ENCODE peak calls at places on chromosome 6, in ten cellular contexts. A is heart left ventricle; E is non-pigmented ciliary epithelial cell; T is hepatocyte; G is body of pancreas; L is HTR-8/SVneo; H is HFFc6; I is NCI-H345; U is naive thymus-derived CD8-positive, alpha-beta T cell; M is neuronal stem cell. J is an unnamed sample.
A peak's percentile ranks its signal among the peaks of the same experiment; 100 is the strongest.

GRCh38 chr6:12577124-12577845 is 139.3 kb upstream of the PHACTR1 start:
- DNase-seq in M (no peak), E (no peak), A (no peak), U (no peak), T (peak; percentile 46), I (no peak), G (no peak), H (no peak), L (no peak), J (no peak)

GRCh38 chr6:40710626-40711354 is 123.6 kb upstream of the LRFN2 start:
- DNase-seq in E (no peak), T (no peak), U (no peak), M (no peak), L (no peak), I (peak; percentile 64), A (no peak), G (no peak), H (no peak), J (no peak)

GRCh38 chr6:69632932-69633331 is 163.9 kb downstream of the LMBRD1 start:
- DNase-seq in M (no peak), U (no peak), I (no peak), T (no peak), H (no peak), A (no peak), L (no peak), G (no peak), E (no peak), J (no peak)

GRCh38 chr6:34601706-34602105 is 45.6 kb upstream of the SPDEF start:
- DNase-seq in I (peak; percentile 91), H (no peak), E (no peak), A (no peak), U (no peak), G (no peak), T (no peak), L (no peak), M (no peak), J (no peak)

GRCh38 chr6:43669922-43670622 is 17.5 kb downstream of the MRPS18A start:
- DNase-seq in U (no peak), M (peak; percentile 43), L (no peak), I (no peak), G (no peak), E (no peak), A (no peak), T (peak; percentile 40), H (no peak), J (peak; percentile 80)

GRCh38 chr6:13998356-13998755 is 73.6 kb downstream of the RNF182 start:
- DNase-seq in L (no peak), I (no peak), A (no peak), U (no peak), T (no peak), G (no peak), H (no peak), E (no peak), M (no peak), J (no peak)

GRCh38 chr6:164085552-164086325 is 671.2 kb downstream of the QKI start:
- DNase-seq in I (no peak), A (peak; percentile 85), U (no peak), H (no peak), E (no peak), M (peak; percentile 68), G (peak; percentile 42), L (no peak), T (no peak), J (no peak)

GRCh38 chr6:3571836-3572235 is 115.0 kb upstream of the SLC22A23 start:
- DNase-seq in M (no peak), A (no peak), E (no peak), H (no peak), G (no peak), L (no peak), T (no peak), U (no peak), I (no peak), J (no peak)

GRCh38 chr6:24323632-24324337 is 34.1 kb downstream of the DCDC2 start:
- DNase-seq in H (no peak), M (peak; percentile 9), A (no peak), U (no peak), G (no peak), L (no peak), T (no peak), E (peak; percentile 52), I (no peak), J (no peak)

GRCh38 chr6:130826442-130827246 is 562 bp upstream of the SMLR1 start:
- DNase-seq in L (no peak), T (no peak), I (no peak), G (no peak), M (no peak), A (no peak), U (no peak), E (no peak), H (no peak), J (no peak)

GRCh38 chr6:408599-409102 is 17.1 kb downstream of the IRF4 start:
- DNase-seq in U (no peak), I (no peak), E (no peak), G (peak; percentile 43), M (peak; percentile 11), L (peak; percentile 28), T (peak; percentile 85), H (peak; percentile 10), A (peak; percentile 43), J (peak; percentile 55)

GRCh38 chr6:129567374-129567773 is 142.6 kb downstream of the ARHGAP18 start:
- DNase-seq in E (no peak), G (peak; percentile 25), U (no peak), M (no peak), A (no peak), H (no peak), T (peak; percentile 25), L (no peak), I (no peak), J (peak; percentile 53)

GRCh38 chr6:111591370-111591900 is 14.2 kb downstream of the TRAF3IP2 start:
- DNase-seq in A (no peak), H (peak; percentile 98), L (peak; percentile 90), E (peak; percentile 92), I (no peak), T (peak; percentile 90), G (peak; percentile 69), M (no peak), U (no peak), J (no peak)

GRCh38 chr6:56255370-56255769 is 8.0 kb upstream of the COL21A1 start:
- DNase-seq in A (no peak), U (no peak), T (no peak), G (no peak), I (no peak), E (no peak), M (no peak), H (no peak), L (no peak), J (no peak)

GRCh38 chr6:101779051-101779844 is 385.7 kb downstream of the GRIK2 start:
- DNase-seq in U (no peak), T (no peak), M (no peak), L (no peak), A (no peak), E (no peak), H (peak; percentile 39), G (no peak), I (no peak), J (no peak)

GRCh38 chr6:41894366-41895299 is 542 bp downstream of the USP49 start:
- DNase-seq in E (no peak), T (peak; percentile 14), L (peak; percentile 25), A (no peak), H (no peak), I (peak; percentile 12), U (no peak), G (no peak), M (no peak), J (peak; percentile 22)

J was measured in NB4.